ENCODE peak calls at places on chromosomes 12 and 14, in eight cellular contexts. X is A549, U is esophagus squamous epithelium, S is lower leg skin, Q is Peyer's patch, G is heart left ventricle, M is esophagus muscularis mucosa, L is ovary. R is an unnamed sample.

GRCh38 chr12:64137117-64137516 is 85.0 kb downstream of the KICS2 start:
- DNase-seq in X (no peak), U (no peak), S (no peak), Q (no peak), G (no peak), M (no peak), L (no peak), R (no peak)

GRCh38 chr14:69519253-69519661 is 34.7 kb downstream of the PLEKHD1 start:
- DNase-seq in X (no peak), U (no peak), S (no peak), Q (no peak), G (no peak), M (no peak), L (no peak), R (no peak)

GRCh38 chr14:66240112-66240511 is 246.1 kb upstream of the CCDC196 start:
- DNase-seq in X (no peak), U (no peak), S (no peak), Q (no peak), G (no peak), M (no peak), L (no peak), R (no peak)

GRCh38 chr12:76311796-76312195 is 36.4 kb downstream of the BBS10 start:
- DNase-seq in X (peak; percentile 43), U (no peak), S (no peak), Q (no peak), G (no peak), M (no peak), L (no peak), R (no peak)

GRCh38 chr14:19823765-19824164 is 20.2 kb downstream of the OR4N2 start:
- DNase-seq in X (no peak), U (no peak), S (no peak), Q (no peak), G (no peak), M (no peak), L (no peak), R (no peak)

GRCh38 chr14:44820230-44820964 is 141.3 kb downstream of the KLHL28 start:
- DNase-seq in X (no peak), U (no peak), S (no peak), Q (no peak), G (no peak), M (no peak), L (no peak), R (no peak)

GRCh38 chr14:85233756-85234545 is 296.0 kb upstream of the FLRT2 start:
- DNase-seq in X (peak; percentile 72), U (no peak), S (no peak), Q (no peak), G (no peak), M (no peak), L (no peak), R (no peak)

GRCh38 chr12:113473942-113474341 is 2.3 kb upstream of the LHX5 start:
- DNase-seq in X (no peak), U (no peak), S (no peak), Q (no peak), G (no peak), M (no peak), L (no peak), R (no peak)

GRCh38 chr14:49992448-49992847 is 99.6 kb downstream of the ARF6 start:
- DNase-seq in X (no peak), U (no peak), S (no peak), Q (no peak), G (no peak), M (no peak), L (no peak), R (no peak)
- H3K4me3 ChIP-seq in X (no peak overlapping the region), U (no peak overlapping the region), S (no peak overlapping the region), Q (no peak overlapping the region), G (no peak overlapping the region), M (no peak overlapping the region), L (no peak overlapping the region), R (no peak overlapping the region)

GRCh38 chr12:499837-500458 is 40.2 kb downstream of the B4GALNT3 start:
- DNase-seq in X (no peak), U (no peak), S (no peak), Q (no peak), G (peak; percentile 36), M (no peak), L (no peak), R (peak; percentile 30)

GRCh38 chr12:505221-505620 is 45.5 kb downstream of the B4GALNT3 start:
- DNase-seq in X (no peak), U (no peak), S (no peak), Q (no peak), G (no peak), M (no peak), L (no peak), R (peak; percentile 17)

GRCh38 chr12:507261-507853 is 47.6 kb downstream of the B4GALNT3 start:
- DNase-seq in X (no peak), U (no peak), S (no peak), Q (no peak), G (no peak), M (no peak), L (no peak), R (peak; percentile 37)

GRCh38 chr12:501722-502447 is 42.1 kb downstream of the B4GALNT3 start:
- DNase-seq in X (no peak), U (no peak), S (no peak), Q (no peak), G (no peak), M (no peak), L (peak; percentile 24), R (peak; percentile 25)

DNA sequence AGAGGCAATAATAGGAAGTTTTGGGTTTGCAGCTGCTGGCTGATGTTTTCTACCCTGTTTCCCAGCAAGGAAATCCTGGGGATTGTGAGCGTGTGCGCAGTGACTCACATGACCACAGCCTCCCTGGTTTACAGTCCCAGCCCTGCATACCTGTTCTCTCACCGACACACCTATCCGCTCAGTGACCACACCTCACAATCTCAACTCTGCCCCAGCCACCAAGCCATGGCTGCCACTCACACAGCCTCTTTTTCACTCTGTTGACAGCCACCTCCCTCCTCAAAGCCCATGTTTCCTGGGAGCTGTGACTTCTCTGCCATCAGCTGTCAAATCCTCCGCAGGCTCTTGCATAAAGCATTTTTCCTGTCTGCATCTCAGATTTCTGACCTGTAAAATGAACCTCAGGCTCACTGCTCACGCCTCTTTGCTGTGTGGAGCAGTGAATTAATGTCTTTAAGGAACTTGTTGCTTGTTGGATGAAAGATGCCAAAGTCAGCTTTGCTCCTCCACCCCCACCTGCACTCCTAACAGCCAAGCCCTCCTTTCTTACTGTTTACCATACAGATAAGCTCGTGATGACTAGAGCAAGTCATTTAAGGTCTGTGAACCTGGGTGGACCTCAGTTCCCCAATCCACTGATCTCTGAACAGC is 43.5 kb downstream of the B4GALNT3 start:
- DNase-seq in X (no peak), U (no peak), S (peak; percentile 48), Q (peak; percentile 86), G (no peak), M (no peak), L (no peak), R (peak; percentile 84)
- TF ChIP-seq POLR2A in X (no peak), U (no peak), S (no peak), Q (peak; percentile 37), G (no peak), M (no peak), L (no peak), R (no peak)

DNA sequence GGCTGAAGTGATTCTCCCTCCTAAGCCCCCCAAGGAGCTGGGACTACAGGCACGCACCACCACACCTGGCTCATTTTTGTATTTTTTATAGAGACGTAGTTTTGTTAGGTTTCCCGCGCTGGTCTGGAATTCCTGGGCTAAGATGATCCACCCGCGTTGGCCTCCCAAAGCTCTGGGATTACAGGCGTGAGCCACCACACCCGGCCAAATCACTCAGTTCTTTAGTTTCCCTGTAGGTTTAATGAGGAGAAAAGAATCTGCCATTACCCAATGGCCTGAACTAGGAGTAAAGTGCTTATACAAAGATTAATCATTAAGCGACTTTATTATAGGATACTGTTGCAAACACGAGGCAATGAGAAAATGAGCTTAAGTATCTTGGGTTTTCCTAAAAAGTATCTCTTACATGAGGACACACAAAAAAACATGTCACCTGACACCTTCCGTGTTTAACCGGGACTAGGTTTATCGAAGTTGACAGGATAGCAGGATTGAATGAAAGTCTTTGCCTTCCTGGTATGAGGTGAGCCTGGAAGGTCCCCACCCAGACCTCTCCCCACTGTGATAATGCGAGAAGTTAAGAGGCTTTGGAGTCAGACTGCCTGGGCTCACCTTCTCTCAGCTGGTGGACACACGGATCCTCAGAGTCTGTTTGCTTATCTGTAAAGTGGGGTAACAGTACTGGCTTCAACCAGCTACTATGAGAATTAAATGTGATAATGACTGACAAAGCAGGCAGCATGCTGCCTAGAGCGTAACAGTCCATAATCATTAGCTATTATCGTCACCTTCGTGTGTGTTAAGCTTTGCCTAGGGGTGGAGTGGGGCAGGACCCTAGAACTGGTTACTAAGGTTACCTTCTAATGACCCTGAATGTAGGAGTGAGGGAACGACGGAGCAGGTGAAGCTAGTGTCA is 133.6 kb upstream of the KRAS start:
- DNase-seq in X (peak; percentile 25), U (no peak), S (no peak), Q (no peak), G (no peak), M (no peak), L (no peak), R (no peak)
- H3K4me3 ChIP-seq in X (peak overlapping the region; percentile 84), U (peak overlapping the region; percentile 72), S (no peak overlapping the region), Q (peak overlapping the region; percentile 54), G (peak overlapping the region; percentile 62), M (peak overlapping the region; percentile 70), L (peak overlapping the region; percentile 83), R (peak overlapping the region; percentile 66)

GRCh38 chr12:55739025-55739378 is 3.9 kb upstream of the GDF11 start:
- DNase-seq in X (no peak), U (no peak), S (no peak), Q (no peak), G (no peak), M (no peak), L (no peak), R (no peak)

GRCh38 chr12:55736076-55736475 is 6.8 kb upstream of the GDF11 start:
- DNase-seq in X (no peak), U (no peak), S (no peak), Q (peak; percentile 40), G (no peak), M (no peak), L (no peak), R (no peak)

GRCh38 chr12:55737581-55738112 is 5.3 kb upstream of the GDF11 start:
- DNase-seq in X (no peak), U (no peak), S (no peak), Q (peak; percentile 45), G (no peak), M (no peak), L (no peak), R (no peak)

GRCh38 chr12:55736780-55737580 is 5.9 kb upstream of the GDF11 start:
- DNase-seq in X (peak; percentile 86), U (no peak), S (no peak), Q (peak; percentile 91), G (peak; percentile 71), M (no peak), L (no peak), R (peak; percentile 85)

DNA sequence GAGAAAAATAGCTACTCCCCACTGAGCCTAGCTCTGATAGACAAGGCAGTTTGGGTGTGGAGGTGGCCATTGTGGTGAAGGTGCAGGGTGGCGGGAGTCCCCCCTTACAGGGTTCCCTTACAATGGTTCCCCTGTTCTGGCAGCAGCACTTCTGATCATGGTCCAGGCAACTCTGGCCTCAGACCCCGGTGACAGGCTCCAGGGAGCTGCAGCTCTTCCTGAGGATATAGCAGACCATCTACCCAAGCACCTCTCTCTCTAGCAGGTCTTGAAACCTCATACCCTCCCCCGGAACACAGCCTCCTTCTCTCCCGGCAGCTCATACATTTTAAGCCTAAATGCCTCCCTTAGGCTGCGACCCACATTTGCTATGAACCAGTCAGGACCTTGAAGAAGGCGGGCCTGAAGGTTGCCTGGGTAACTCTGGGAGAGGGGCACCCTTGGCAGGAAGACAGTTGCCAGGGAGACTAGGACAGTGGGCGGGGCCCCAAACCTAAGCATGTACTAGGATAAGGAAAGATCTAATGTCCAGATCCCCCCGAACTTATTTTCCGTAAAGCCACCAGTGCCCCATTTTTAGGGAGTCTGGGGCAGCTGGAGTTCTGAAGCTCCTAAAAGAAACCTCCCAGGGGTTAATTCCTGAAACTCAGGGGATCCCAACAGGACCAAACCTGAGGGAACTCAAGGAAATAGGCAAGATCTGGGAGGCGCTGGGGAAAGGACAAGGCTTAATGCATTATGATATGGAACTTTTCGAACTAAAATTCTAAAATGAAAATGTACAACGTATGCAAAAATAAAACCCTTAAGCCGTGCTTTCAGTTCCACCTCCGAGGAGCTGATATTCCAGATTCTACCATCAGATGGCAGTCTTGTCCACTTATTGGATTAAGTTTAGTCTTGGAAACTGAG is 4.6 kb upstream of the GDF11 start:
- DNase-seq in X (peak; percentile 79), U (peak; percentile 52), S (peak; percentile 90), Q (peak; percentile 94), G (peak; percentile 82), M (peak; percentile 96), L (peak; percentile 87), R (peak; percentile 68)
- TF ChIP-seq POLR2A in X (no peak), U (no peak), S (no peak), Q (no peak), G (no peak), M (no peak), L (peak; percentile 12), R (no peak)